ENCODE peak calls at places on chromosomes 16 and 17, in ten cellular contexts. One of them, this sample, is unnamed.

GRCh38 chr17:41917957-41918391 is 777 bp downstream of the ACLY start:
- DNase-seq in anterior cingulate cortex: no peak
- DNase-seq in stimulated activated CD4-positive, alpha-beta T cell treated with anti-CD3 and anti-CD28 coated beads, Interleukin-1b, Interleukin-23, amount 100 ng/mL, for 1 hour: peak; percentile 21
- DNase-seq in CD4-positive, CD25-positive, alpha-beta regulatory T cell: peak; percentile 26
- DNase-seq in NCI-H748 treated with DMSO at 0.1 percent for 48 hours: peak; percentile 30
- DNase-seq in DND-41: peak; percentile 55
- DNase-seq in hepatocyte: peak; percentile 69
- DNase-seq in NAMALWA: peak; percentile 65
- DNase-seq in CD8-positive, alpha-beta memory T cell: peak; percentile 25
- DNase-seq in stimulated activated naive CD8-positive, alpha-beta T cell treated with anti-CD3 and anti-CD28 coated beads, Interleukin-15, Interleukin-2, amounts not matched to agents 100 U/mL and 50 U/mL, for 24 hours: peak; percentile 62
- DNase-seq in this sample: peak; percentile 25

GRCh38 chr16:80684136-80684765 is 120.1 kb downstream of the CDYL2 start:
- DNase-seq in stimulated activated CD4-positive, alpha-beta T cell treated with anti-CD3 and anti-CD28 coated beads, Interleukin-1b, Interleukin-23, amount 100 ng/mL, for 1 hour: no peak
- DNase-seq in CD4-positive, CD25-positive, alpha-beta regulatory T cell: no peak
- DNase-seq in NAMALWA: no peak
- DNase-seq in DND-41: no peak
- DNase-seq in anterior cingulate cortex: no peak
- DNase-seq in CD8-positive, alpha-beta memory T cell: no peak
- DNase-seq in NCI-H748 treated with DMSO at 0.1 percent for 48 hours: no peak
- DNase-seq in hepatocyte: no peak
- DNase-seq in stimulated activated naive CD8-positive, alpha-beta T cell treated with anti-CD3 and anti-CD28 coated beads, Interleukin-15, Interleukin-2, amounts not matched to agents 100 U/mL and 50 U/mL, for 24 hours: no peak
- DNase-seq in this sample: no peak

GRCh38 chr17:77491921-77492445 is 351.2 kb downstream of the SEC14L1 start:
- DNase-seq in CD4-positive, CD25-positive, alpha-beta regulatory T cell: peak; percentile 19
- DNase-seq in DND-41: no peak
- DNase-seq in NAMALWA: peak; percentile 70
- DNase-seq in stimulated activated naive CD8-positive, alpha-beta T cell treated with anti-CD3 and anti-CD28 coated beads, Interleukin-15, Interleukin-2, amounts not matched to agents 100 U/mL and 50 U/mL, for 24 hours: peak; percentile 48
- DNase-seq in CD8-positive, alpha-beta memory T cell: no peak
- DNase-seq in hepatocyte: no peak
- DNase-seq in stimulated activated CD4-positive, alpha-beta T cell treated with anti-CD3 and anti-CD28 coated beads, Interleukin-1b, Interleukin-23, amount 100 ng/mL, for 1 hour: no peak
- DNase-seq in anterior cingulate cortex: no peak
- DNase-seq in NCI-H748 treated with DMSO at 0.1 percent for 48 hours: no peak
- DNase-seq in this sample: no peak

GRCh38 chr16:67201411-67202345 is 2.7 kb downstream of the ELMO3 start:
- DNase-seq in stimulated activated CD4-positive, alpha-beta T cell treated with anti-CD3 and anti-CD28 coated beads, Interleukin-1b, Interleukin-23, amount 100 ng/mL, for 1 hour: no peak
- DNase-seq in NAMALWA: no peak
- DNase-seq in hepatocyte: no peak
- DNase-seq in stimulated activated naive CD8-positive, alpha-beta T cell treated with anti-CD3 and anti-CD28 coated beads, Interleukin-15, Interleukin-2, amounts not matched to agents 100 U/mL and 50 U/mL, for 24 hours: no peak
- DNase-seq in CD8-positive, alpha-beta memory T cell: no peak
- DNase-seq in NCI-H748 treated with DMSO at 0.1 percent for 48 hours: no peak
- DNase-seq in anterior cingulate cortex: no peak
- DNase-seq in CD4-positive, CD25-positive, alpha-beta regulatory T cell: no peak
- DNase-seq in DND-41: no peak
- DNase-seq in this sample: no peak

GRCh38 chr17:3960764-3961163 is 3.5 kb downstream of the ATP2A3 start:
- DNase-seq in hepatocyte: no peak
- DNase-seq in DND-41: no peak
- DNase-seq in CD8-positive, alpha-beta memory T cell: no peak
- DNase-seq in stimulated activated CD4-positive, alpha-beta T cell treated with anti-CD3 and anti-CD28 coated beads, Interleukin-1b, Interleukin-23, amount 100 ng/mL, for 1 hour: no peak
- DNase-seq in anterior cingulate cortex: no peak
- DNase-seq in NCI-H748 treated with DMSO at 0.1 percent for 48 hours: no peak
- DNase-seq in NAMALWA: no peak
- DNase-seq in stimulated activated naive CD8-positive, alpha-beta T cell treated with anti-CD3 and anti-CD28 coated beads, Interleukin-15, Interleukin-2, amounts not matched to agents 100 U/mL and 50 U/mL, for 24 hours: no peak
- DNase-seq in CD4-positive, CD25-positive, alpha-beta regulatory T cell: no peak
- DNase-seq in this sample: no peak

GRCh38 chr17:42563950-42564349 is 2.0 kb downstream of the COASY start:
- DNase-seq in stimulated activated CD4-positive, alpha-beta T cell treated with anti-CD3 and anti-CD28 coated beads, Interleukin-1b, Interleukin-23, amount 100 ng/mL, for 1 hour: no peak
- DNase-seq in NAMALWA: no peak
- DNase-seq in NCI-H748 treated with DMSO at 0.1 percent for 48 hours: no peak
- DNase-seq in CD4-positive, CD25-positive, alpha-beta regulatory T cell: no peak
- DNase-seq in anterior cingulate cortex: no peak
- DNase-seq in hepatocyte: no peak
- DNase-seq in CD8-positive, alpha-beta memory T cell: no peak
- DNase-seq in stimulated activated naive CD8-positive, alpha-beta T cell treated with anti-CD3 and anti-CD28 coated beads, Interleukin-15, Interleukin-2, amounts not matched to agents 100 U/mL and 50 U/mL, for 24 hours: no peak
- DNase-seq in DND-41: no peak
- DNase-seq in this sample: no peak

GRCh38 chr16:60137891-60138290 is 1403.8 kb upstream of the GOT2 start:
- DNase-seq in NCI-H748 treated with DMSO at 0.1 percent for 48 hours: no peak
- DNase-seq in stimulated activated naive CD8-positive, alpha-beta T cell treated with anti-CD3 and anti-CD28 coated beads, Interleukin-15, Interleukin-2, amounts not matched to agents 100 U/mL and 50 U/mL, for 24 hours: no peak
- DNase-seq in NAMALWA: no peak
- DNase-seq in stimulated activated CD4-positive, alpha-beta T cell treated with anti-CD3 and anti-CD28 coated beads, Interleukin-1b, Interleukin-23, amount 100 ng/mL, for 1 hour: no peak
- DNase-seq in anterior cingulate cortex: no peak
- DNase-seq in CD4-positive, CD25-positive, alpha-beta regulatory T cell: no peak
- DNase-seq in hepatocyte: no peak
- DNase-seq in DND-41: no peak
- DNase-seq in CD8-positive, alpha-beta memory T cell: no peak
- DNase-seq in this sample: no peak

GRCh38 chr16:87199901-87200300 is 117.3 kb downstream of the C16orf95 start:
- DNase-seq in hepatocyte: no peak
- DNase-seq in stimulated activated naive CD8-positive, alpha-beta T cell treated with anti-CD3 and anti-CD28 coated beads, Interleukin-15, Interleukin-2, amounts not matched to agents 100 U/mL and 50 U/mL, for 24 hours: no peak
- DNase-seq in CD8-positive, alpha-beta memory T cell: no peak
- DNase-seq in stimulated activated CD4-positive, alpha-beta T cell treated with anti-CD3 and anti-CD28 coated beads, Interleukin-1b, Interleukin-23, amount 100 ng/mL, for 1 hour: no peak
- DNase-seq in anterior cingulate cortex: no peak
- DNase-seq in NAMALWA: no peak
- DNase-seq in NCI-H748 treated with DMSO at 0.1 percent for 48 hours: no peak
- DNase-seq in CD4-positive, CD25-positive, alpha-beta regulatory T cell: no peak
- DNase-seq in DND-41: no peak
- DNase-seq in this sample: no peak

This sample was measured in effector CD8-positive, alpha-beta T cell.